ENCODE peak calls at places on chromosomes 16 and 17, in ten cellular contexts. P is endothelial cell of umbilical vein; I is heart left ventricle; Q is OCI-LY7; L is PC-9; O is CD8-positive, alpha-beta memory T cell; C is WERI-Rb-1; E is psoas muscle; N is naive thymus-derived CD4-positive, alpha-beta T cell; A is spleen. W is an unnamed sample. For H3K9me3 and H3K36me3, the result is how much of the 10 kb centered on the place peaks cover.

GRCh38 chr16:67886387-67886786 is 1.7 kb downstream of the NRN1L start:
- DNase-seq in P (no peak), I (no peak), Q (no peak), L (no peak), O (no peak), C (peak), E (no peak), N (no peak), A (no peak), W (no peak)

GRCh38 chr17:57521606-57522435 is 223.3 kb downstream of the CCDC182 start:
- DNase-seq in P (no peak), I (no peak), Q (no peak), L (no peak), O (no peak), C (peak), E (no peak), N (no peak), A (no peak), W (no peak)

GRCh38 chr17:31907342-31907975 is 6.0 kb upstream of the UTP6 start:
- DNase-seq in P (peak), I (peak), Q (no peak), L (no peak), O (no peak), C (no peak), E (no peak), N (no peak), A (no peak), W (peak)

GRCh38 chr17:39606434-39607056 is 1.2 kb downstream of the NEUROD2 start:
- DNase-seq in P (no peak), I (no peak), Q (no peak), L (no peak), O (no peak), C (no peak), E (no peak), N (no peak), A (no peak), W (no peak)

GRCh38 chr17:48724241-48725004 is 1.4 kb downstream of the PRAC2 start:
- DNase-seq in P (peak), I (peak), Q (peak), L (peak), O (peak), C (peak), E (peak), N (peak), A (peak), W (peak)

GRCh38 chr17:63437287-63438091 is 8.6 kb downstream of the CYB561 start:
- DNase-seq in P (no peak), I (no peak), Q (no peak), L (no peak), O (no peak), C (no peak), E (peak), N (no peak), A (no peak), W (peak)

GRCh38 chr17:18977646-18978045 is 25.7 kb downstream of the SLC5A10 start:
- DNase-seq in P (no peak), I (no peak), Q (no peak), L (no peak), O (no peak), C (no peak), E (no peak), N (no peak), A (no peak), W (no peak)

GRCh38 chr16:11639925-11640899 is 28.0 kb upstream of the SNN start:
- DNase-seq in P (peak), I (peak), Q (no peak), L (peak), O (no peak), C (peak), E (peak), N (no peak), A (peak), W (peak)

GRCh38 chr17:68087851-68088250 is 52.3 kb downstream of the KPNA2 start:
- DNase-seq in P (no peak), I (no peak), Q (no peak), L (no peak), O (no peak), C (no peak), E (no peak), N (no peak), A (no peak), W (no peak)

GRCh38 chr17:58307468-58308172 is 21.0 kb downstream of the TSPOAP1 start:
- DNase-seq in P (no peak), I (no peak), Q (no peak), L (no peak), O (no peak), C (no peak), E (no peak), N (no peak), A (no peak), W (no peak)

GRCh38 chr16:69494993-69495392 is 70.6 kb downstream of the CYB5B start:
- DNase-seq in P (peak), I (no peak), Q (peak), L (no peak), O (peak), C (peak), E (no peak), N (peak), A (no peak), W (peak)

GRCh38 chr16:31868701-31869167 is 4.9 kb upstream of the ZNF267 start:
- DNase-seq in P (peak), I (peak), Q (peak), L (peak), O (peak), C (peak), E (peak), N (peak), A (peak), W (peak)

GRCh38 chr16:85767569-85767968 is 16.7 kb upstream of the C16orf74 start:
- DNase-seq in P (peak), I (no peak), Q (no peak), L (peak), O (no peak), C (no peak), E (no peak), N (no peak), A (no peak), W (no peak)

GRCh38 chr16:89482824-89483220 is 7.5 kb downstream of the ANKRD11 start:
- DNase-seq in P (no peak), I (no peak), Q (no peak), L (no peak), O (no peak), C (no peak), E (no peak), N (no peak), A (no peak), W (no peak)

GRCh38 chr17:18250708-18251107 is 7.8 kb downstream of the FLII start:
- DNase-seq in P (no peak), I (no peak), Q (no peak), L (no peak), O (no peak), C (no peak), E (no peak), N (no peak), A (no peak), W (no peak)

GRCh38 chr17:55709984-55710383 is 12.7 kb downstream of the TMEM100 start:
- DNase-seq in P (no peak), I (no peak), Q (no peak), L (no peak), O (no peak), C (no peak), E (peak), N (no peak), A (no peak), W (no peak)

GRCh38 chr16:26995522-26995921 is 71.2 kb upstream of the C16orf82 start:
- DNase-seq in P (no peak), I (no peak), Q (no peak), L (no peak), O (no peak), C (no peak), E (no peak), N (no peak), A (no peak), W (no peak)

GRCh38 chr17:44795421-44795820 is 34.7 kb downstream of the GJC1 start:
- DNase-seq in P (no peak), I (no peak), Q (no peak), L (no peak), O (no peak), C (no peak), E (no peak), N (no peak), A (no peak), W (no peak)

GRCh38 chr17:18247613-18248001 is 10.9 kb downstream of the FLII start:
- DNase-seq in P (peak), I (no peak), Q (no peak), L (no peak), O (no peak), C (no peak), E (peak), N (no peak), A (no peak), W (no peak)

GRCh38 chr16:3618782-3619166 is 7.4 kb upstream of the SLX4 start:
- DNase-seq in P (no peak), I (no peak), Q (no peak), L (peak), O (no peak), C (no peak), E (no peak), N (no peak), A (no peak), W (no peak)

DNA sequence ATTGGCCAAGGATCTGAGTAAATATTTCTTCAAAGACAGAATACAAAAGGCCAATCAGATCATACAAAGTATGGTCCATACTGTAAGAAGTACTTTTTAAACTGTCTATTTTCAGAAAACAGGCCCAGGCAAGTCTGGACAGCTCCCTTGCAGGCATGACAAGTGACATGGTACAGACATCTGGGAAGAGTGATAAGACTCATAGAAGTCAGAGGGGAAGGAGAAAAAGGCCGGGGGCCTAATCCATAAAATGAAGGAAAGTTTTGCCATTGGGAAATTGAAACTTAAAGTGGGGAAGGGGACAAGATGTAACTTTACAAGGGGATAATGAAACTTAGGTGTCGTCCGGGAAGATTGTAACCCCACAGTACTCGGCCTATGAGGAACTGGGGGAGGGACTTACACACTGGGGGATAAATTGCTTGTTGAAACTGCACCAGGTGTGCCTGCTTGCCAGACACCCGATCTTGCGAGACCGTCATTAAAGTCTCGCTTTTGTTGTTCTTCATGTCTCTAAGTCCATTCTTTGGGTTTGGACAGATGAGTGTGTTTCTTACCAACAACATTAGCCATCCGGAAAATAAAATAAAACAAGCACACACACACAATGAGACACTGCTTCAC is 684.0 kb downstream of the CDH11 start:
- DNase-seq in P (peak), I (peak), Q (no peak), L (no peak), O (no peak), C (no peak), E (no peak), N (no peak), A (no peak), W (peak)
- H3K9me3 ChIP-seq in P (under half), I (under half), Q (under half), L (under half), O (under half), C (under half), E (under half), N (under half), A (under half), W (under half)

GRCh38 chr16:77434365-77435239 is at the start of gene ADAMTS18:
- DNase-seq in P (peak), I (no peak), Q (no peak), L (no peak), O (no peak), C (peak), E (no peak), N (no peak), A (no peak), W (no peak)
- H3K4me3 ChIP-seq in P (peak), I (no peak), Q (no peak), L (no peak), O (no peak), C (peak), E (no peak), N (no peak), A (no peak), W (no peak)

DNA sequence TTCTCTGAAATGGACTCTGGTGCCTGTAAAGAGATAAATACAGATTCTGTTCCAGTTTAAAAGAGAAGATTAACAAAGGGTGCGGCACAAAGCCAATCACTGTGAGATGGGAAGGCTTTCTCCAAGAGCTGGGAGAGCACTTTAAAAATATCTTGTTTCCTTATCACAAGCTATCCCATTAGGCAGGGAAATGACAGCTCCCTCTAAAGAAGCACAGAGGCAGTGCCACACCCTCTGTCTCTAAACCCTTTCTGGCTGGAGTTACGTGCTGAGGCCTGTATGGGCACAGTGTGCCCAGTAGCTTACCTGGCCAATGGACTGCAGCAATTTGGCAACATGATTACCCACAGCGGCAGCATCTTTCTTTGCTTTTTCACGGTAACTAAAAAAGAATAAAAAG is 9.0 kb upstream of the TERB1 start:
- DNase-seq in P (no peak), I (no peak), Q (no peak), L (no peak), O (no peak), C (no peak), E (no peak), N (no peak), A (no peak), W (peak)
- H3K36me3 ChIP-seq in P (under half), I (under half), Q (half or more), L (under half), O (under half), C (half or more), E (half or more), N (under half), A (under half), W (half or more)

GRCh38 chr17:5182597-5183409 is 8.9 kb downstream of the ZNF594 start:
- DNase-seq in P (no peak), I (no peak), Q (no peak), L (no peak), O (no peak), C (no peak), E (no peak), N (no peak), A (no peak), W (no peak)

GRCh38 chr17:5181509-5182305 is 10.0 kb downstream of the ZNF594 start:
- DNase-seq in P (no peak), I (no peak), Q (no peak), L (no peak), O (no peak), C (no peak), E (no peak), N (no peak), A (no peak), W (no peak)

GRCh38 chr17:5179003-5179402 is 12.7 kb downstream of the ZNF594 start:
- DNase-seq in P (no peak), I (no peak), Q (no peak), L (no peak), O (no peak), C (no peak), E (no peak), N (no peak), A (no peak), W (no peak)

GRCh38 chr17:5184284-5184683 is 7.4 kb downstream of the ZNF594 start:
- DNase-seq in P (no peak), I (no peak), Q (no peak), L (no peak), O (peak), C (no peak), E (no peak), N (no peak), A (no peak), W (no peak)

GRCh38 chr17:5183410-5183793 is 8.3 kb downstream of the ZNF594 start:
- DNase-seq in P (no peak), I (no peak), Q (no peak), L (no peak), O (no peak), C (no peak), E (no peak), N (no peak), A (no peak), W (no peak)
- H3K9me3 ChIP-seq in P (under half), I (half or more), Q (half or more), L (half or more), O (half or more), C (half or more), E (half or more), N (half or more), A (half or more), W (under half)